ENCODE peak calls at places on chromosomes 4 and X, in four cellular contexts. I, S, F and E are unnamed samples.

GRCh38 chr4:108166038-108166437 is 2.7 kb downstream of the LEF1 start:
- DNase-seq in F (no peak), I (no peak), S (no peak), E (no peak)

GRCh38 chr4:76601791-76602190 is 166.8 kb downstream of the SHROOM3 start:
- DNase-seq in S (peak; percentile 56), F (peak; percentile 75), I (no peak), E (no peak)

GRCh38 chrX:2507904-2508630 is 7.3 kb upstream of the DHRSX start:
- DNase-seq in I (no peak), S (no peak), F (no peak), E (no peak)

GRCh38 chr4:158020734-158021346 is 152.0 kb downstream of the GASK1B start:
- DNase-seq in I (no peak), F (peak; percentile 98), S (peak; percentile 95), E (no peak)

GRCh38 chrX:21840199-21840557 is 761 bp downstream of the MBTPS2 start:
- DNase-seq in I (no peak), F (peak; percentile 34), S (peak; percentile 5), E (no peak)

GRCh38 chr4:179196511-179196910 is 1754.3 kb upstream of the AGA start:
- DNase-seq in I (no peak), S (peak; percentile 56), F (peak; percentile 81), E (no peak)

GRCh38 chr4:73687414-73687813 is 53.0 kb upstream of the CXCL8 start:
- DNase-seq in S (no peak), F (no peak), I (no peak), E (no peak)

GRCh38 chr4:173013232-173013932 is 155.2 kb upstream of the GALNT7 start:
- DNase-seq in S (peak; percentile 48), F (peak; percentile 22), I (no peak), E (no peak)

GRCh38 chr4:80240976-80241375 is 25.5 kb upstream of the FGF5 start:
- DNase-seq in I (no peak), S (peak; percentile 48), F (peak; percentile 73), E (no peak)

GRCh38 chr4:83071116-83071515 is 36.1 kb downstream of the COPS4 start:
- DNase-seq in F (peak; percentile 16), I (no peak), S (peak; percentile 43), E (no peak)

GRCh38 chr4:13207224-13207623 is 276.9 kb downstream of the RAB28 start:
- DNase-seq in S (no peak), F (no peak), I (no peak), E (no peak)

GRCh38 chr4:40662962-40663604 is 33.4 kb upstream of the RBM47 start:
- DNase-seq in I (no peak), F (peak; percentile 89), S (peak; percentile 89), E (no peak)

GRCh38 chrX:78024349-78025108 is 55.1 kb upstream of the PGAM4 start:
- DNase-seq in F (peak; percentile 14), I (no peak), S (peak; percentile 2), E (no peak)

GRCh38 chr4:6561706-6562371 is 13.2 kb upstream of the MAN2B2 start:
- DNase-seq in S (no peak), I (no peak), F (no peak), E (no peak)

GRCh38 chr4:153651041-153651960 is 32.8 kb upstream of the TLR2 start:
- DNase-seq in S (no peak), F (no peak), I (peak; percentile 79), E (no peak)

GRCh38 chr4:33924239-33924638 is 2320.1 kb downstream of the ARAP2 start:
- DNase-seq in F (peak; percentile 85), S (peak; percentile 37), I (no peak), E (no peak)

GRCh38 chrX:37746268-37746931 is 33.5 kb upstream of the CYBB start:
- DNase-seq in I (no peak), F (peak; percentile 28), S (no peak), E (no peak)

GRCh38 chrX:113400193-113400704 is 559.6 kb upstream of the AMOT start:
- DNase-seq in S (no peak), F (peak; percentile 58), I (no peak), E (no peak)

GRCh38 chr4:76993787-76994641 is 44.5 kb downstream of the SEPTIN11 start:
- DNase-seq in S (no peak), I (no peak), F (no peak), E (no peak)

GRCh38 chrX:102517331-102517730 is 792 bp upstream of the TMSB15A start:
- DNase-seq in S (peak; percentile 17), F (peak; percentile 8), I (no peak), E (no peak)

GRCh38 chrX:10512258-10512657 is 108.1 kb downstream of the MID1 start:
- DNase-seq in S (peak; percentile 58), I (no peak), F (peak; percentile 82), E (no peak)

GRCh38 chrX:119728487-119728886 is 29.9 kb upstream of the SOWAHD start:
- DNase-seq in S (no peak), I (no peak), F (no peak), E (no peak)

GRCh38 chr4:119587796-119588195 is 40.8 kb downstream of the PDE5A start:
- DNase-seq in S (peak; percentile 30), F (peak; percentile 30), I (no peak), E (no peak)

GRCh38 chr4:48162162-48162561 is 28.1 kb upstream of the TXK start:
- DNase-seq in S (peak; percentile 35), F (peak; percentile 68), I (no peak), E (no peak)

GRCh38 chr4:82428526-82428968 is 1.7 kb downstream of the HNRNPDL start:
- DNase-seq in S (no peak), F (no peak), I (no peak), E (no peak)

GRCh38 chr4:73704314-73705055 is 35.9 kb upstream of the CXCL8 start:
- DNase-seq in S (peak; percentile 100), I (peak; percentile 90), F (peak; percentile 100), E (peak; percentile 72)

GRCh38 chr4:180513076-180513475 is 1730.1 kb upstream of the TENM3 start:
- DNase-seq in I (no peak), S (no peak), F (no peak), E (no peak)

GRCh38 chrX:18933611-18934010 is 50.3 kb downstream of the PHKA2 start:
- DNase-seq in F (no peak), S (no peak), I (no peak), E (no peak)

GRCh38 chr4:141346144-141346543 is 125.4 kb downstream of the ZNF330 start:
- DNase-seq in S (peak; percentile 74), F (peak; percentile 64), I (no peak), E (no peak)

GRCh38 chr4:98786866-98787265 is 128.5 kb upstream of the TSPAN5 start:
- DNase-seq in I (no peak), S (peak; percentile 9), F (no peak), E (no peak)

GRCh38 chrX:17563515-17563914 is 173.8 kb upstream of the SCML1 start:
- DNase-seq in F (peak; percentile 88), I (no peak), S (peak; percentile 48), E (no peak)

GRCh38 chr4:80577991-80578390 is 242.5 kb downstream of the CFAP299 start:
- DNase-seq in F (no peak), I (no peak), S (no peak), E (no peak)

GRCh38 chr4:107712236-107712635 is 7.8 kb downstream of the PAPSS1 start:
- DNase-seq in F (peak; percentile 16), S (no peak), I (no peak), E (no peak)

GRCh38 chr4:139312552-139313332 is 10.5 kb upstream of the NDUFC1 start:
- DNase-seq in F (no peak), S (no peak), I (no peak), E (no peak)

GRCh38 chr4:107825072-107825789 is 499 bp downstream of the SGMS2 start:
- DNase-seq in I (no peak), S (peak; percentile 39), F (peak; percentile 67), E (peak; percentile 47)

GRCh38 chr4:127698789-127699200 is 31.4 kb upstream of the SLC25A31 start:
- DNase-seq in I (no peak), S (peak; percentile 66), F (peak; percentile 94), E (no peak)
- H3K27ac ChIP-seq in I (no peak overlapping the region), S (no peak overlapping the region), F (no peak overlapping the region), E (no peak overlapping the region)

GRCh38 chr4:422587-422986 is 76.4 kb downstream of the ZNF721 start:
- DNase-seq in I (no peak), S (no peak), F (no peak), E (no peak)
- H3K9me3 ChIP-seq in I (peaks cover 56% of the 10 kb centered on the region), S (peaks cover 65% of the 10 kb centered on the region), F (no peaks in the 10 kb centered on the region), E (peaks cover 25% of the 10 kb centered on the region)

DNA sequence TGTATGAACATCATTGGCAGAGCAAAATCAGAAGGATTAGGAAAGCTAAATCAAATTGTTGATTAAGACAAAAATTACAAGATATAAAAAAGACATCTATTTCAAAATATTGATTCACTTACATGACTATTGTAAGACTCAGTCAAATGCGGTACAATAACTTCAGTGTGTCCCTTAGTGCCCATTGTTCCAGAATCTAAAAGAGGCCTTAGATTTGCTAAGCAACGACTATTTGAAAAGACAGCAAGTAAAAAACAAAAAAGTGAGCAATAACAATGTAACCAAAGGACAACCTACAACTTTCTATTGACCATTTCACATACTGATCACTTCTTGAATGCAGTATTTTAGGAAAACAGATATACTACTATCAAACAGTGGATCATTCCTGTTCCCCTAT is 65.6 kb downstream of the UBA6 start:
- DNase-seq in I (no peak), S (no peak), F (no peak), E (no peak)
- H3K36me3 ChIP-seq in I (peaks cover 31% of the 10 kb centered on the region), S (peaks cover 11% of the 10 kb centered on the region), F (peaks cover 2% of the 10 kb centered on the region), E (no peaks in the 10 kb centered on the region)

GRCh38 chrX:20124964-20125363 is 8.3 kb upstream of the MAP7D2 start:
- DNase-seq in F (no peak), I (no peak), S (no peak), E (no peak)

DNA sequence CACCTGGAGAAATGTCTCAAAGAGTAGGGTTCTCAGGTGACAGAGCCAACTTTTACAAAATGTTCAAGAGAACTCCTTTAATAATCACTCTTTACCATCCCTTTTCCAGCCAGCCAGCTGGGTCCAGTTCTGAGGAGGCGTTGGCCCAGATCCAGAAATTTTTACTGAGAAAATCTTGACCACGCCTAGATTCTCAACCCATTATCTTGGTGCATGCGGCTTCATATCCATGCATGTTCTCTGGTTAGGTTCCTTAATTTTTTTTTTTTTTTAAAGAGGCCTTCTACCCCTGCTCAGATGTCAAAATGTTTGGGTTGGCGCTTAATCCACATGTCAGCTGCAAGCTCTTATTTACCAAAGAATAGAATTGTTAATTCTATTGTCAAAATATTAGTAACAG is 12.0 kb upstream of the MAP7D2 start:
- DNase-seq in I (no peak), S (no peak), F (no peak), E (no peak)
- H3K27ac ChIP-seq in I (no peak overlapping the region), S (no peak overlapping the region), F (no peak overlapping the region), E (no peak overlapping the region)